ENCODE peak calls at places on chromosomes 6 and 20, in ten cellular contexts. N, U, L, Q, A, R, V, K, O and H are unnamed samples. For H3K27me3, the result is how much of the 10 kb centered on the place peaks cover.

GRCh38 chr6:551405-551804 is 105.5 kb downstream of the HUS1B start:
- DNase-seq in U (no peak), K (no peak), Q (no peak), N (no peak), L (no peak), V (no peak), A (no peak), R (peak), O (peak), H (no peak)

GRCh38 chr6:13474360-13474759 is 13.0 kb downstream of the GFOD1 start:
- DNase-seq in A (no peak), O (no peak), U (no peak), N (no peak), Q (no peak), R (no peak), K (no peak), L (no peak), V (no peak), H (no peak)

GRCh38 chr20:45863543-45864470 is 6.4 kb downstream of the ZSWIM3 start:
- DNase-seq in O (no peak), K (no peak), U (no peak), V (no peak), L (no peak), Q (no peak), N (no peak), A (no peak), R (no peak), H (no peak)

GRCh38 chr6:12601881-12602280 is 114.7 kb upstream of the PHACTR1 start:
- DNase-seq in R (no peak), L (no peak), U (no peak), O (peak), K (no peak), N (no peak), Q (no peak), V (no peak), A (no peak), H (no peak)

GRCh38 chr6:11208267-11208666 is 24.2 kb downstream of the NEDD9 start:
- DNase-seq in U (no peak), V (no peak), N (no peak), A (no peak), L (no peak), R (no peak), K (no peak), Q (no peak), O (no peak), H (no peak)

GRCh38 chr6:169988769-169989550 is 237.5 kb downstream of the ERMARD start:
- DNase-seq in L (no peak), V (no peak), O (no peak), A (no peak), U (peak), K (no peak), N (no peak), R (no peak), Q (no peak), H (no peak)

GRCh38 chr6:159180001-159180400 is 10.8 kb downstream of the FNDC1 start:
- DNase-seq in N (no peak), Q (no peak), K (no peak), L (no peak), V (no peak), U (no peak), R (peak), A (no peak), O (no peak), H (no peak)

GRCh38 chr20:44253528-44253927 is 6.4 kb downstream of the GDAP1L1 start:
- DNase-seq in U (no peak), L (no peak), R (no peak), V (no peak), Q (no peak), A (no peak), O (no peak), K (no peak), N (no peak), H (no peak)

GRCh38 chr6:34984416-34984815 is 95.4 kb downstream of the ANKS1A start:
- DNase-seq in L (no peak), R (no peak), U (no peak), Q (no peak), V (no peak), K (no peak), O (no peak), N (no peak), A (no peak), H (no peak)

GRCh38 chr20:3658708-3659491 is 4.3 kb downstream of the GFRA4 start:
- DNase-seq in L (no peak), A (no peak), K (no peak), R (no peak), U (no peak), O (no peak), V (no peak), Q (no peak), N (no peak), H (no peak)

GRCh38 chr6:149087898-149088297 is 229.6 kb upstream of the TAB2 start:
- DNase-seq in R (no peak), K (no peak), L (no peak), N (no peak), Q (no peak), O (no peak), A (no peak), V (no peak), U (no peak), H (no peak)

GRCh38 chr20:59571591-59572314 is 32.6 kb upstream of the PHACTR3 start:
- DNase-seq in R (peak), L (peak), Q (peak), O (peak), A (peak), N (no peak), U (peak), V (peak), K (peak), H (peak)

DNA sequence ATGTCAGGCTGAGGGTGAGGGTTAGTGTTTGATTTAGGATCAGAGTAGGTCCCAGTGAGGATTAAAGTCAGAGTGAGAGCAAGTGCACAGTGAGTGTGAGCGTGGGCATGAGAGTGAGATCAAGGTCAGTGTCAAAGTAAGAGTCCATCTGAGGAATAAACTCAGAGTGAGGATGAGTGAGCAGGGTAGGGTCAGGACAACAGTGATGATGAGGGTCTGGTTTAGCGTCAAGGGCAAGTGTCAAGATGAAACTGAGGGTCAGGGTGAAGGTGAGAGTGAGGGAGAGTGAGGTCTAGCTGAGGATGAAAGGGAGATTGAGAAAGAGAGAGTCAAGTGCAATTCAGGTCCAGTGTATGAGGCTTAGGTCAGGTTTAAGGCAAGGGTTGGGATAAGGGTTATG is 7.7 kb upstream of the ZNF343 start:
- DNase-seq in L (no peak), O (no peak), N (no peak), U (no peak), K (no peak), R (no peak), Q (no peak), A (no peak), V (no peak), H (no peak)
- H3K27me3 ChIP-seq in L (under half), O (under half), N (under half), U (under half), K (under half), R (under half), Q (under half), A (under half), V (under half), H (under half)

DNA sequence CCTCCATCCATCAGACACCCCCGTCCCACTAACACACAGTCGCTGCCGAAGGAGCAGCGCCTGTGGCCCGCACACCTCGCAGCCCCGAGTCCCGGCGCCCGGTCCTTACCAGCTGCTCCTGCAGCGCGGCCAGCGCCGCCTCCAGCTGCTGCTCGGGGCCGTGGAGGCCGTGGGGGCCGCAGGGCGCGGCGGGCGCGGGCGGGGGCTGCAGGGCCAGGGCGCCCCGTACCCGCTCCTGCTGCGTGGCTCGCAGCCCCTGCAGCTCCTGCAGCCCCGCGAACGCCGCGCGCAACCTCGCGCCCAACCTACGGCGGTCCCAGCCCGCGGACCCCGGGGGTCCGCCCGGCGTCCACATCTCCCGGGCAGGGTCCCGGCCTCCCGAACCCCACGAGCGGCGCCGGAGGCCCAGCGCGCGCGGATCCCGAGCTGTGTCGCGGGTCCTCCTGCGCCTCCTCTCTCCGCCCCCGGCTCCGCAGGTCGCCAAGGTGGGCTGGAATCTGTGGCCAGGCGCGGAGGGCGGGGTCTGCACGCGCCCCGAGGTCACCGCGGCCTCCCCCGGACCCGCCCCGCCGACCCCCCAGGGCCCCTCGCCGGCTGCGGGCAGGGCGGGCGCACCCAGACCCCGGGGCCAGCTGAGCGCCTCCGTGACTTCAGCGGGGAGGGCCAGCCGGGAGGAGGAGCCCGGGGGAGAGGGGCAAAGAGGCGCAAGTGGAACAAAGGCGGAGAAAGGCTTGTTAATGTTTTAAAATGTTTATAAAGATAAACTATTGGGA is at the start of gene DACT2:
- DNase-seq in A (no peak), L (no peak), V (no peak), O (peak), U (no peak), R (no peak), N (no peak), K (no peak), Q (no peak), H (no peak)
- H3K4me3 ChIP-seq in A (peak), L (peak), V (no peak), O (peak), U (peak), R (no peak), N (no peak), K (peak), Q (peak), H (peak)

GRCh38 chr6:46505693-46506512 is 14.7 kb upstream of the RCAN2 start:
- DNase-seq in Q (no peak), L (peak), N (no peak), R (no peak), V (no peak), U (peak), O (no peak), A (peak), K (no peak), H (no peak)
- H3K27ac ChIP-seq in Q (no peak), L (peak), N (no peak), R (no peak), V (no peak), U (peak), O (no peak), A (peak), K (no peak), H (peak)

GRCh38 chr20:63792866-63793265 is 38.2 kb downstream of the ZBTB46 start:
- DNase-seq in A (no peak), O (no peak), V (no peak), R (no peak), L (peak), K (no peak), U (no peak), Q (no peak), N (no peak), H (no peak)

GRCh38 chr20:63794614-63795013 is 36.5 kb downstream of the ZBTB46 start:
- DNase-seq in R (no peak), A (no peak), V (no peak), N (no peak), L (no peak), Q (no peak), U (no peak), O (no peak), K (no peak), H (no peak)

GRCh38 chr20:63789836-63790571 is 41.1 kb downstream of the ZBTB46 start:
- DNase-seq in A (no peak), Q (no peak), V (no peak), L (peak), O (no peak), R (no peak), U (no peak), K (no peak), N (no peak), H (no peak)

GRCh38 chr20:63790572-63791168 is 40.4 kb downstream of the ZBTB46 start:
- DNase-seq in A (no peak), R (no peak), V (no peak), N (no peak), U (no peak), Q (no peak), O (no peak), L (peak), K (no peak), H (no peak)

GRCh38 chr20:63791497-63792156 is 39.4 kb downstream of the ZBTB46 start:
- DNase-seq in A (no peak), K (no peak), L (peak), O (no peak), U (no peak), V (no peak), Q (no peak), N (no peak), R (no peak), H (no peak)
- H3K27me3 ChIP-seq in A (under half), K (under half), L (under half), O (under half), U (under half), V (under half), Q (under half), N (under half), R (under half), H (under half)

GRCh38 chr6:109332748-109333147 is 49.5 kb downstream of the CD164 start:
- DNase-seq in U (no peak), N (no peak), V (no peak), O (no peak), K (no peak), R (no peak), A (no peak), Q (no peak), L (no peak), H (no peak)
- H3K4me3 ChIP-seq in U (no peak), N (no peak), V (no peak), O (no peak), K (no peak), R (no peak), A (no peak), Q (no peak), L (no peak), H (no peak)

GRCh38 chr6:3137057-3137777 is 18.7 kb downstream of the BPHL start:
- DNase-seq in V (no peak), A (no peak), N (no peak), Q (peak), K (no peak), L (no peak), O (no peak), R (no peak), U (no peak), H (no peak)

GRCh38 chr6:3140201-3140600 is 17.1 kb downstream of the TUBB2A start:
- DNase-seq in R (no peak), U (no peak), K (no peak), L (no peak), N (no peak), A (no peak), Q (no peak), V (no peak), O (no peak), H (no peak)

GRCh38 chr6:3138341-3138740 is 19.0 kb downstream of the TUBB2A start:
- DNase-seq in O (peak), U (no peak), N (no peak), Q (no peak), L (no peak), V (no peak), K (no peak), A (no peak), R (no peak), H (no peak)

GRCh38 chr6:3136361-3136760 is 17.9 kb downstream of the BPHL start:
- DNase-seq in K (no peak), A (no peak), L (no peak), R (no peak), U (no peak), N (no peak), O (no peak), V (no peak), Q (peak), H (no peak)

GRCh38 chr6:3139090-3139903 is 18.0 kb downstream of the TUBB2A start:
- DNase-seq in U (peak), K (peak), Q (peak), O (no peak), V (no peak), R (peak), N (no peak), L (peak), A (peak), H (peak)
- H3K27ac ChIP-seq in U (peak), K (peak), Q (peak), O (no peak), V (no peak), R (peak), N (no peak), L (peak), A (peak), H (peak)

DNA sequence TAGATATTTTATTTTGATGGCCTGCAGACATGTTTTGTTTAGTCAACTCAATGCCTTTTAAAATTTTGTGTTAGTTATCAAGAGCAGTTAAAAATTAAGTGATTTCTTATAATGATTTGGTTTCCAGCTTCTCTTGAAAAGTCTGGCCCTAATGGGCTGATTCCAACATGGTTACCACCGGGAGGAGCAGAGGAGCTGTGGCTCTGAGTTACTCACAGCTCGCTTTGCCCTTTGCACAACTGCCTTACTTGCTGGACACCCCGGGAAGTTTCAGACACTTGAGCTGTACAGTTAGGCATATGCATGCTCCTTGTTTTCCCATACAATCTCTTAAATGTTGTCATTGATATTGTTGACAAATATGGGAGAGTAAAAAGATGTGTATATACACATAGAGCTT is 173.1 kb upstream of the MMS22L start:
- DNase-seq in V (no peak), O (no peak), L (no peak), N (no peak), R (no peak), A (no peak), Q (no peak), U (no peak), K (no peak), H (no peak)
- H3K27me3 ChIP-seq in V (under half), O (under half), L (under half), N (under half), R (under half), A (under half), Q (under half), U (under half), K (under half), H (under half)